ENCODE peak calls at places on chromosome 17, in four cellular contexts. T is GM12878, Z is K562, O is H1. N is an unnamed sample.

GRCh38 chr17:1329745-1330343 is 50.4 kb downstream of the TRARG1 start:
- DNase-seq in Z (no peak), O (no peak), T (no peak), N (no peak)

GRCh38 chr17:38797828-38798227 is 1.5 kb downstream of the PIP4K2B start:
- DNase-seq in T (no peak), Z (no peak), O (no peak), N (no peak)

GRCh38 chr17:42325026-42325425 is 36.7 kb downstream of the STAT5A start:
- DNase-seq in T (no peak), Z (no peak), O (no peak), N (no peak)

GRCh38 chr17:38885728-38886642 is 16.1 kb downstream of the LASP1 start:
- DNase-seq in O (no peak), T (no peak), Z (no peak), N (no peak)

GRCh38 chr17:77253611-77254051 is 112.9 kb downstream of the SEC14L1 start:
- DNase-seq in T (no peak), Z (no peak), O (no peak), N (no peak)

GRCh38 chr17:34741967-34742366 is 162.6 kb downstream of the TMEM132E start:
- DNase-seq in T (no peak), O (no peak), Z (no peak), N (no peak)

GRCh38 chr17:71325886-71326285 is 794.9 kb upstream of the SOX9 start:
- DNase-seq in Z (no peak), O (no peak), T (no peak), N (no peak)

GRCh38 chr17:42460371-42460770 is 1.7 kb downstream of the ATP6V0A1 start:
- DNase-seq in O (no peak), T (no peak), Z (no peak), N (no peak)

GRCh38 chr17:61410100-61410551 is 10.5 kb downstream of the TBX2 start:
- DNase-seq in T (no peak), O (no peak), Z (no peak), N (no peak)

GRCh38 chr17:16407911-16408588 is 7.3 kb upstream of the TRPV2 start:
- DNase-seq in Z (peak; percentile 33), O (no peak), T (peak; percentile 96), N (peak; percentile 60)

GRCh38 chr17:42682400-42683384 is at the start of gene CNTNAP1:
- DNase-seq in T (no peak), Z (no peak), O (no peak), N (peak; percentile 73)

GRCh38 chr17:73784015-73784603 is 139.9 kb upstream of the SDK2 start:
- DNase-seq in Z (no peak), T (no peak), O (no peak), N (no peak)

GRCh38 chr17:8709006-8709405 is 35.6 kb downstream of the CCDC42 start:
- DNase-seq in Z (no peak), T (no peak), O (no peak), N (no peak)
- TF ChIP-seq ATF2 in Z (no peak), T (no peak), O (no peak), N (no peak)

GRCh38 chr17:75590849-75591721 is 3.5 kb downstream of the MYO15B start:
- DNase-seq in Z (no peak), T (no peak), O (no peak), N (no peak)
- TF ChIP-seq ATF2 in Z (no peak), T (no peak), O (no peak), N (no peak)

GRCh38 chr17:78359216-78359935 is 501 bp downstream of the SOCS3 start:
- DNase-seq in T (no peak), O (no peak), Z (peak; percentile 68), N (peak; percentile 38)
- TF ChIP-seq ATF2 in T (no peak), O (no peak), Z (no peak), N (no peak)

GRCh38 chr17:17414316-17414937 is 62.4 kb upstream of the MED9 start:
- DNase-seq in O (no peak), Z (no peak), T (no peak), N (no peak)

GRCh38 chr17:17413821-17414220 is 63.0 kb upstream of the MED9 start:
- DNase-seq in Z (no peak), O (no peak), T (no peak), N (no peak)

GRCh38 chr17:17416007-17416399 is 60.8 kb upstream of the MED9 start:
- DNase-seq in O (no peak), Z (peak; percentile 84), T (peak; percentile 31), N (peak; percentile 36)

GRCh38 chr17:17416400-17417360 is 60.1 kb upstream of the MED9 start:
- DNase-seq in T (no peak), Z (no peak), O (no peak), N (no peak)

GRCh38 chr17:17415006-17415405 is 61.8 kb upstream of the MED9 start:
- DNase-seq in Z (no peak), O (no peak), T (no peak), N (no peak)
- TF ChIP-seq ATF2 in Z (no peak), O (no peak), T (no peak), N (no peak)

GRCh38 chr17:80874866-80875445 is 116.7 kb upstream of the CHMP6 start:
- DNase-seq in T (no peak), O (no peak), Z (no peak), N (peak; percentile 3)

GRCh38 chr17:80879723-80880649 is 111.7 kb upstream of the CHMP6 start:
- DNase-seq in O (no peak), T (no peak), Z (no peak), N (no peak)

GRCh38 chr17:80878876-80879722 is 112.5 kb upstream of the CHMP6 start:
- DNase-seq in O (no peak), Z (no peak), T (no peak), N (peak; percentile 10)

GRCh38 chr17:80877829-80878303 is 113.8 kb upstream of the CHMP6 start:
- DNase-seq in O (no peak), T (no peak), Z (no peak), N (no peak)

GRCh38 chr17:80877095-80877828 is 114.4 kb upstream of the CHMP6 start:
- DNase-seq in O (no peak), Z (no peak), T (peak; percentile 99), N (peak; percentile 12)
- TF ChIP-seq ATF2 in O (no peak), Z (no peak), T (peak; percentile 88), N (no peak)

GRCh38 chr17:8801135-8801840 is 2.1 kb upstream of the MFSD6L start:
- DNase-seq in Z (no peak), O (no peak), T (no peak), N (no peak)
- TF ChIP-seq ATF2 in Z (no peak), O (no peak), T (no peak), N (no peak)

GRCh38 chr17:48609754-48610281 is 999 bp downstream of the HOXB7 start:
- DNase-seq in T (no peak), O (no peak), Z (peak; percentile 44), N (no peak)
- TF ChIP-seq ATF2 in T (no peak), O (no peak), Z (no peak), N (no peak)